ENCODE peak calls at places on chromosomes 2 and 18, in six cellular contexts. One of them, this sample, is unnamed.

GRCh38 chr2:174553811-174554493 is 43.7 kb downstream of the WIPF1 start:
- DNase-seq in suprapubic skin: no peak
- DNase-seq in lower lobe of right lung: no peak
- DNase-seq in GM20000: peak
- DNase-seq in heart right ventricle: no peak
- DNase-seq in upper lobe of right lung: no peak
- DNase-seq in this sample: no peak

GRCh38 chr2:134460583-134460998 is 206.7 kb downstream of the MGAT5 start:
- DNase-seq in upper lobe of right lung: peak
- DNase-seq in lower lobe of right lung: peak
- DNase-seq in heart right ventricle: peak
- DNase-seq in suprapubic skin: peak
- DNase-seq in GM20000: peak
- DNase-seq in this sample: no peak

GRCh38 chr2:235614900-235615712 is 121.3 kb downstream of the AGAP1 start:
- DNase-seq in GM20000: no peak
- DNase-seq in upper lobe of right lung: no peak
- DNase-seq in heart right ventricle: peak
- DNase-seq in suprapubic skin: peak
- DNase-seq in lower lobe of right lung: no peak
- DNase-seq in this sample: no peak

GRCh38 chr2:24225883-24226282 is 51.0 kb downstream of the FAM228A start:
- DNase-seq in lower lobe of right lung: no peak
- DNase-seq in GM20000: no peak
- DNase-seq in suprapubic skin: no peak
- DNase-seq in heart right ventricle: no peak
- DNase-seq in upper lobe of right lung: no peak
- DNase-seq in this sample: no peak

GRCh38 chr2:85131116-85131515 is 2.1 kb upstream of the TCF7L1 start:
- DNase-seq in lower lobe of right lung: no peak
- DNase-seq in GM20000: no peak
- DNase-seq in heart right ventricle: no peak
- DNase-seq in suprapubic skin: no peak
- DNase-seq in upper lobe of right lung: no peak
- DNase-seq in this sample: no peak

GRCh38 chr2:195486520-195486919 is 170.5 kb upstream of the SLC39A10 start:
- DNase-seq in lower lobe of right lung: no peak
- DNase-seq in suprapubic skin: no peak
- DNase-seq in heart right ventricle: no peak
- DNase-seq in upper lobe of right lung: no peak
- DNase-seq in GM20000: no peak
- DNase-seq in this sample: no peak

GRCh38 chr2:236168110-236169067 is at the start of gene GBX2:
- DNase-seq in suprapubic skin: no peak
- DNase-seq in upper lobe of right lung: peak
- DNase-seq in GM20000: peak
- DNase-seq in heart right ventricle: no peak
- DNase-seq in lower lobe of right lung: no peak
- DNase-seq in this sample: no peak

GRCh38 chr18:11251891-11252270 is 102.5 kb upstream of the PIEZO2 start:
- DNase-seq in lower lobe of right lung: no peak
- DNase-seq in suprapubic skin: no peak
- DNase-seq in upper lobe of right lung: no peak
- DNase-seq in heart right ventricle: no peak
- DNase-seq in GM20000: no peak
- DNase-seq in this sample: no peak

GRCh38 chr2:240170354-240170735 is 29.9 kb upstream of the OTOS start:
- DNase-seq in lower lobe of right lung: no peak
- DNase-seq in upper lobe of right lung: peak
- DNase-seq in GM20000: no peak
- DNase-seq in suprapubic skin: no peak
- DNase-seq in heart right ventricle: no peak
- DNase-seq in this sample: no peak

GRCh38 chr2:238714038-238714528 is 133.8 kb upstream of the TWIST2 start:
- DNase-seq in heart right ventricle: no peak
- DNase-seq in upper lobe of right lung: no peak
- DNase-seq in lower lobe of right lung: no peak
- DNase-seq in GM20000: no peak
- DNase-seq in suprapubic skin: no peak
- DNase-seq in this sample: no peak

GRCh38 chr2:98558852-98559530 is 49.3 kb downstream of the COA5 start:
- DNase-seq in heart right ventricle: no peak
- DNase-seq in lower lobe of right lung: no peak
- DNase-seq in upper lobe of right lung: no peak
- DNase-seq in GM20000: no peak
- DNase-seq in suprapubic skin: no peak
- DNase-seq in this sample: no peak

GRCh38 chr2:224883700-224884099 is 158.6 kb downstream of the DOCK10 start:
- DNase-seq in heart right ventricle: no peak
- DNase-seq in GM20000: no peak
- DNase-seq in suprapubic skin: no peak
- DNase-seq in lower lobe of right lung: no peak
- DNase-seq in upper lobe of right lung: no peak
- DNase-seq in this sample: no peak

GRCh38 chr2:24409700-24410556 is 49.6 kb upstream of the ITSN2 start:
- DNase-seq in lower lobe of right lung: no peak
- DNase-seq in heart right ventricle: no peak
- DNase-seq in upper lobe of right lung: no peak
- DNase-seq in GM20000: peak
- DNase-seq in suprapubic skin: no peak
- DNase-seq in this sample: no peak

GRCh38 chr2:24203787-24204150 is 28.9 kb downstream of the FAM228A start:
- DNase-seq in GM20000: no peak
- DNase-seq in lower lobe of right lung: no peak
- DNase-seq in suprapubic skin: no peak
- DNase-seq in heart right ventricle: no peak
- DNase-seq in upper lobe of right lung: no peak
- DNase-seq in this sample: no peak

GRCh38 chr18:31738460-31739407 is 21.9 kb downstream of the SLC25A52 start:
- DNase-seq in heart right ventricle: no peak
- DNase-seq in lower lobe of right lung: no peak
- DNase-seq in upper lobe of right lung: no peak
- DNase-seq in GM20000: no peak
- DNase-seq in suprapubic skin: no peak
- DNase-seq in this sample: no peak

GRCh38 chr18:62777814-62778213 is 62.5 kb downstream of the PHLPP1 start:
- DNase-seq in heart right ventricle: no peak
- DNase-seq in suprapubic skin: no peak
- DNase-seq in upper lobe of right lung: no peak
- DNase-seq in GM20000: no peak
- DNase-seq in lower lobe of right lung: no peak
- DNase-seq in this sample: no peak

GRCh38 chr2:235630723-235631122 is 136.9 kb downstream of the AGAP1 start:
- DNase-seq in heart right ventricle: no peak
- DNase-seq in suprapubic skin: no peak
- DNase-seq in GM20000: no peak
- DNase-seq in upper lobe of right lung: no peak
- DNase-seq in lower lobe of right lung: no peak
- DNase-seq in this sample: no peak

GRCh38 chr2:47640356-47640755 is 142.6 kb upstream of the MSH6 start:
- DNase-seq in heart right ventricle: no peak
- DNase-seq in lower lobe of right lung: no peak
- DNase-seq in suprapubic skin: no peak
- DNase-seq in GM20000: no peak
- DNase-seq in upper lobe of right lung: peak
- DNase-seq in this sample: no peak

DNA sequence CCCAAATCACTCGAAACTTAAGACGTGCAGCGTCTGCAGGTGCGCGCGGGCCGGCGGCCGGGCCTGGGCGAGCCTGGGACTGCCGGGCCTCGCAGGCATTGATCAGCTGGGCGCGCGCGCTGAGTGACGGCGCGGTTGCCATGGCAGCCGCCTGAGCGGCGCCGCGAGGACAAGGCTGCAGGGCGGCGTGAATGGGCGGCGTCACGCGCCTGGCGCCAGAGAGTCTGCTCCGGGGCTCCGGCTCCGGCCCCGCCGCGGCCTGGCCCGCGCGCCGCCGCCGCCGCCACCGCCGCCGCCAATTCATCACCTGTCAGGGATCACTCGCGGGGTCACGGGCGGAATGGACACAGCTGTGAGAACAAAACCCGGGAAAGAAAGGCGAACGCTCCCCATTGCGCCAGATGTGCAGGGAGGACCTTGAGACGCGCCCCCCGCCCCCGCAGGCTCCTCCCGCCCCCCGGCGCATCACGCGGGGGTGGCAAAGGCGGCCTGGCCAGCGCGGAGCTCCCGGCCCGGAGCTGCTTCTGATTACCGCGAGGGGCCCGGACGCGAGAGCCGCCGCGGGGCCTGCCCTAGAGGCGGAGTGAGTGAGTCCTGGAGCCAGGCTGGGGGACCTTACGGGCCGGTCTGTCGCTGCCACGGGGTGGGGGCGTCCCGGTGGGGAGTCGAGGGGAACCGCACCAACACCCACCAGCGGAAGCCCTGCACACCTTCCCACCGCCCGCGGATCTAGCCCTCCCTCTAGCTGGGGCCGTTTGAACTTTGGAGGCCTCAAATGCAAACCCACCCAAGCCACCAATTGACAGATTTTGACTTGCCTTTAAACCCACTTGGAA is 2.9 kb upstream of the ID2 start:
- DNase-seq in lower lobe of right lung: peak
- DNase-seq in suprapubic skin: peak
- DNase-seq in heart right ventricle: peak
- DNase-seq in upper lobe of right lung: peak
- DNase-seq in GM20000: peak
- DNase-seq in this sample: peak
- TF ChIP-seq CTCF in lower lobe of right lung: no peak
- TF ChIP-seq CTCF in suprapubic skin: no peak
- TF ChIP-seq CTCF in heart right ventricle: no peak
- TF ChIP-seq CTCF in upper lobe of right lung: no peak
- TF ChIP-seq CTCF in GM20000: no peak
- TF ChIP-seq CTCF in this sample: no peak

GRCh38 chr2:190635781-190636180 is 13.1 kb upstream of the NAB1 start:
- DNase-seq in heart right ventricle: no peak
- DNase-seq in lower lobe of right lung: no peak
- DNase-seq in upper lobe of right lung: no peak
- DNase-seq in GM20000: no peak
- DNase-seq in suprapubic skin: no peak
- DNase-seq in this sample: no peak
- TF ChIP-seq CTCF in heart right ventricle: no peak
- TF ChIP-seq CTCF in lower lobe of right lung: no peak
- TF ChIP-seq CTCF in upper lobe of right lung: peak
- TF ChIP-seq CTCF in GM20000: no peak
- TF ChIP-seq CTCF in suprapubic skin: no peak
- TF ChIP-seq CTCF in this sample: peak

GRCh38 chr2:187497858-187498463 is 49.9 kb upstream of the CALCRL start:
- DNase-seq in heart right ventricle: no peak
- DNase-seq in suprapubic skin: no peak
- DNase-seq in upper lobe of right lung: no peak
- DNase-seq in GM20000: no peak
- DNase-seq in lower lobe of right lung: no peak
- DNase-seq in this sample: no peak
- TF ChIP-seq CTCF in heart right ventricle: peak
- TF ChIP-seq CTCF in suprapubic skin: peak
- TF ChIP-seq CTCF in upper lobe of right lung: peak
- TF ChIP-seq CTCF in GM20000: peak
- TF ChIP-seq CTCF in lower lobe of right lung: peak
- TF ChIP-seq CTCF in this sample: peak

DNA sequence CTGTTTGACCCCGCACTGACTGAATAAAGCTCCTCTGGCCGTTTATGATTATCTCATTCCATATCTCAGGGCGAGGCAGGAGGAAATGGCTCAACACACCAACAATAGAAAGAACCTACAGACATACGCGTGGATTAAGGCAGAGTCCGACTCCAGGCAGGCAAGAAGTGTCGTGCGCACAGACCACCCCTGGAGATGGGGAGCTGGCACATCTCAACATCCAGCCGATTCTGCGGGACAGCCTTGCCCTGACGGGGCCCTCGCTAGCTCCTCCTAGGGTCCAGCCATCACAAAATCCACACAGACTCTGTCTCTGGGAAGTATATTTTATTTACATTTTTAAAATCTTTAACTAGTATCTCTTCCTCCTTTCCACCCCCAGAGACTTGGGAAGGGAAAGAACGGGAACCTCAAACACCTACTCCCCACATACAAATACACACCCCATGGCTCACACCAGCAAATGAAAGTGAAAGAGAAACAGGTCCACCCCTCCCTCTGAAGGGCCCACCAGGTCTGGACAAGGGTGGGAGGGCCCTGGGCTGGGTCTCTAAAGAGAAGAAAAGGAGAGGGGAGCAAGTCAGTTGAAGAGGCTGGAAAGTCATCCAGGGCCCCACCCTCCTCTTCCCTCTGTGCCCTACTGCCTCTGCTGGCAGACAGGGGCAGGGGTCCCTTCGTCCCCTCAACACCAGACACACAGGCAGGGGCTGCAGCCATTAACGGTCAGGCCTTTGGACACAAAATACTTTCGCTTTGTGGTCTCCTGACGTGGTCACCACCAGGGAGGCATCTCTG is 3.2 kb downstream of the GPBAR1 start:
- DNase-seq in heart right ventricle: no peak
- DNase-seq in lower lobe of right lung: no peak
- DNase-seq in suprapubic skin: peak
- DNase-seq in upper lobe of right lung: peak
- DNase-seq in GM20000: no peak
- DNase-seq in this sample: no peak
- TF ChIP-seq CTCF in heart right ventricle: no peak
- TF ChIP-seq CTCF in lower lobe of right lung: no peak
- TF ChIP-seq CTCF in suprapubic skin: no peak
- TF ChIP-seq CTCF in upper lobe of right lung: no peak
- TF ChIP-seq CTCF in GM20000: no peak
- TF ChIP-seq CTCF in this sample: no peak

DNA sequence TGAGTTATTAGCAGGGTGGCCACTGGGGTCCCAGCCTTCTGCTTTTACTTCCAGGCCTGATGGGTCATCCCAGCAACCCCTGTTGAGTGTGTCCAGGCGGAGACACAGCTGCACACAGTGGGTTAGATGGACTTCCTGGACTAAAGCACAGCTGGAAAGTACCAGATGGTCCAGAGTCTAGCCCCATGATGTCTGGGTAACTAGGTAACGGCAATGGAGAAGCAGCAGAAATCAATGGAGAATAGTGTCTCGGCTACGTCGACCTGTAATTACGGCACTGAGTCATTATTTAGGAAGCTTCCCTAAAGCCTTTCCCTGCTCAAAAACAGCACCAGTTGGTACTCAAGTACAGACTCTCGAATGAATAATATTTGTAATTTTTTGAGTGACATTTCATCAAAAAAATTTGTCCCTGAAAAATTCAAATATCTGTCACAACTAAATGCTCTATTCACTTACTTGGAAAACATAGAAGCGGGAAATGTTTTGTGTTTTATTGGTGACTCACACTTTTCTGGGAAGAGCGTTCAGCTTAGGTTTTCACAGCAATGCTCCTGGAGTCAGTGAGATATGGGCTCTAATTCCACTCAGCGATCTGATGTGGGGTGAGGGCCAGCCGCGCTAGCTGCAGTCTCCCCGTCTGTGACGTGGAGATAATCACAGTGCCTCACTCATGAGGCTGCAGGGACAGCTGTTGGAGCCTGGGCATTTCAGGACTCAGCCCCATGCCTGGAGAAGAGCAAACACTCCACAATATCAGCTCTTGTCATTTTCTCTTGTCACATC is 16.2 kb upstream of the ARL4C start:
- DNase-seq in GM20000: no peak
- DNase-seq in heart right ventricle: no peak
- DNase-seq in suprapubic skin: no peak
- DNase-seq in upper lobe of right lung: no peak
- DNase-seq in lower lobe of right lung: no peak
- DNase-seq in this sample: no peak
- TF ChIP-seq CTCF in GM20000: no peak
- TF ChIP-seq CTCF in heart right ventricle: no peak
- TF ChIP-seq CTCF in suprapubic skin: no peak
- TF ChIP-seq CTCF in upper lobe of right lung: no peak
- TF ChIP-seq CTCF in lower lobe of right lung: no peak
- TF ChIP-seq CTCF in this sample: no peak

This sample was measured in CD14-positive monocyte.